ENCODE peak calls at places on chromosomes 3 and 15, in eight cellular contexts. D is HepG2, W is upper lobe of left lung, Q is HCT116, A is GM23338, X is Panc1, J is GM12878, M is K562. I is an unnamed sample.

GRCh38 chr3:7146529-7146928 is 285.6 kb downstream of the GRM7 start:
- ATAC-seq in D (no peak), W (peak), Q (no peak), A (no peak), X (no peak), J (no peak), M (no peak), I (no peak)

GRCh38 chr3:16067837-16068471 is 106.5 kb upstream of the GALNT15 start:
- ATAC-seq in D (no peak), W (no peak), Q (no peak), A (no peak), X (peak), J (no peak), M (no peak), I (no peak)

GRCh38 chr3:151183253-151183652 is 19.8 kb downstream of the GPR171 start:
- ATAC-seq in D (no peak), W (no peak), Q (no peak), A (no peak), X (no peak), J (peak), M (no peak), I (peak)

GRCh38 chr3:111782943-111783342 is 76.1 kb upstream of the PHLDB2 start:
- ATAC-seq in D (no peak), W (no peak), Q (no peak), A (no peak), X (no peak), J (no peak), M (no peak), I (peak)

GRCh38 chr3:14761121-14761672 is 57.6 kb upstream of the FGD5 start:
- ATAC-seq in D (peak), W (no peak), Q (peak), A (peak), X (peak), J (peak), M (peak), I (peak)

GRCh38 chr15:80020731-80021130 is 38.7 kb upstream of the ZFAND6 start:
- ATAC-seq in D (no peak), W (no peak), Q (no peak), A (no peak), X (no peak), J (peak), M (no peak), I (no peak)

GRCh38 chr3:150567328-150567727 is 20.7 kb downstream of the EIF2A start:
- ATAC-seq in D (peak), W (no peak), Q (no peak), A (no peak), X (peak), J (peak), M (peak), I (no peak)

GRCh38 chr3:120555661-120556509 is 40.3 kb upstream of the NDUFB4 start:
- ATAC-seq in D (peak), W (peak), Q (no peak), A (no peak), X (no peak), J (no peak), M (no peak), I (peak)

GRCh38 chr15:83115831-83116565 is 8.6 kb downstream of the TM6SF1 start:
- ATAC-seq in D (no peak), W (no peak), Q (no peak), A (no peak), X (no peak), J (peak), M (no peak), I (no peak)

GRCh38 chr3:126524429-126524988 is 554 bp downstream of the CHST13 start:
- ATAC-seq in D (peak), W (peak), Q (no peak), A (peak), X (peak), J (no peak), M (peak), I (no peak)

GRCh38 chr15:78060232-78060631 is 17.3 kb downstream of the TBC1D2B start:
- ATAC-seq in D (no peak), W (no peak), Q (no peak), A (no peak), X (no peak), J (no peak), M (no peak), I (no peak)

GRCh38 chr3:73029321-73029796 is 32.1 kb upstream of the EBLN2 start:
- ATAC-seq in D (peak), W (peak), Q (no peak), A (no peak), X (no peak), J (peak), M (peak), I (peak)

GRCh38 chr3:142987080-142987700 is 14.2 kb upstream of the U2SURP start:
- ATAC-seq in D (peak), W (peak), Q (peak), A (peak), X (peak), J (peak), M (peak), I (no peak)

GRCh38 chr3:60010778-60011177 is 961.0 kb upstream of the CFAP20DC start:
- ATAC-seq in D (no peak), W (peak), Q (no peak), A (peak), X (no peak), J (peak), M (no peak), I (no peak)

GRCh38 chr3:4251412-4251811 is 51.8 kb upstream of the SETMAR start:
- ATAC-seq in D (no peak), W (no peak), Q (no peak), A (no peak), X (no peak), J (peak), M (no peak), I (no peak)

GRCh38 chr3:190338717-190339116 is 16.5 kb upstream of the CLDN1 start:
- ATAC-seq in D (peak), W (peak), Q (peak), A (no peak), X (no peak), J (peak), M (no peak), I (no peak)

GRCh38 chr3:126321490-126321889 is 35.7 kb downstream of the KLF15 start:
- ATAC-seq in D (no peak), W (no peak), Q (no peak), A (no peak), X (no peak), J (no peak), M (no peak), I (no peak)

GRCh38 chr3:24018784-24019570 is 73.9 kb downstream of the NR1D2 start:
- ATAC-seq in D (peak), W (no peak), Q (no peak), A (peak), X (no peak), J (no peak), M (peak), I (no peak)

GRCh38 chr15:57356636-57357035 is 19.7 kb upstream of the CGNL1 start:
- ATAC-seq in D (no peak), W (no peak), Q (no peak), A (peak), X (no peak), J (no peak), M (no peak), I (no peak)

GRCh38 chr3:124700880-124701684 is 29.2 kb upstream of the UMPS start:
- ATAC-seq in D (peak), W (no peak), Q (peak), A (peak), X (peak), J (no peak), M (no peak), I (no peak)

GRCh38 chr3:10008588-10009344 is 17.5 kb upstream of the FANCD2 start:
- ATAC-seq in D (peak), W (peak), Q (peak), A (peak), X (peak), J (peak), M (peak), I (peak)

GRCh38 chr15:67824900-67825879 is at the start of gene SKOR1:
- ATAC-seq in D (no peak), W (peak), Q (no peak), A (peak), X (peak), J (no peak), M (no peak), I (no peak)

GRCh38 chr15:69119016-69119415 is 41.4 kb upstream of the GLCE start:
- ATAC-seq in D (no peak), W (no peak), Q (no peak), A (no peak), X (no peak), J (no peak), M (no peak), I (no peak)

GRCh38 chr3:13827699-13828098 is 52.2 kb downstream of the WNT7A start:
- ATAC-seq in D (no peak), W (no peak), Q (no peak), A (no peak), X (no peak), J (no peak), M (no peak), I (no peak)

GRCh38 chr3:77039606-77040553 is at the start of gene ROBO2:
- ATAC-seq in D (peak), W (peak), Q (no peak), A (peak), X (peak), J (peak), M (peak), I (peak)

GRCh38 chr15:74040115-74040850 is 42.1 kb downstream of the GOLGA6A start:
- ATAC-seq in D (no peak), W (peak), Q (no peak), A (no peak), X (no peak), J (no peak), M (no peak), I (peak)

GRCh38 chr15:101176625-101177024 is 75.2 kb downstream of the CHSY1 start:
- ATAC-seq in D (no peak), W (peak), Q (no peak), A (no peak), X (no peak), J (no peak), M (no peak), I (no peak)

GRCh38 chr15:43463998-43464397 is 29.0 kb downstream of the TP53BP1 start:
- ATAC-seq in D (no peak), W (no peak), Q (no peak), A (no peak), X (no peak), J (no peak), M (no peak), I (no peak)

GRCh38 chr15:100861511-100861991 is 18.1 kb upstream of the ALDH1A3 start:
- ATAC-seq in D (no peak), W (no peak), Q (no peak), A (no peak), X (no peak), J (no peak), M (no peak), I (no peak)

DNA sequence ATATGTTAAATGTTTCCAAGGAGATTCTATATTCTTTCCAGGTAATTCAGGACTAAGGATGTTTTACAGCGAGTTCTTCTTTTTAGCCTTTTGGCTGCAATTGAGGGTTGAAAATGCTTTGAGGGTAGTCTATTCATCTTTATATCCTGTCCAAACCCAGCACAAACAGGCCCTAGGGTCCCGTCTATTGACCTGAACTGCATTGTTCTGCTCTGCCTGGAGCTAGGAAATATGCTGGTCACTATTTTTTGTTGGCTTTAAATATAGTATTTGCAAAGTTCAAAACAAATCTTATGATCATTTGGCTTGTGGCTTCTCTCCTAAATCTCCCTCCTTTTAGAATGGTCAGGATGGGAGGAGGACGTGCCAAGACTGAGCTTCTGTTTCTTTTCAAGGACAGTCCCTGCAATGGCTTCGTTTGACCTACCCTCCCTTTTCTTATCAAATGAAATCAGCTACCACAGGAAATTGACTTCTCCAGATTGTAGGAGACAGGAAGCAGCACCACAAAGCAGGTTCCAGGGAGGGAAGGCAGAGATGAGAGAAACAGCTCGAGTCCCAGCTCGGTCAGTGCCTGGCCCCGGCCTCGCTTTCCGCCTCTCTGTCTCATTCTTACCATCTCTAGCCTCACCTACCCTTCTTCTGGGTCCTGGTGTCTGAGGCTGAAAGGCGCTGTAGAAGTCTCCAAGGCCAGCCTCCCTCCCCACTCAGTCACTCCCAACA is 27.6 kb upstream of the NRROS start:
- ATAC-seq in D (no peak), W (no peak), Q (no peak), A (no peak), X (no peak), J (no peak), M (peak), I (no peak)
- TF ChIP-seq POLR2AphosphoS5 in D (no peak), W (no peak), Q (no peak), A (no peak), X (no peak), J (no peak), M (no peak), I (peak)

DNA sequence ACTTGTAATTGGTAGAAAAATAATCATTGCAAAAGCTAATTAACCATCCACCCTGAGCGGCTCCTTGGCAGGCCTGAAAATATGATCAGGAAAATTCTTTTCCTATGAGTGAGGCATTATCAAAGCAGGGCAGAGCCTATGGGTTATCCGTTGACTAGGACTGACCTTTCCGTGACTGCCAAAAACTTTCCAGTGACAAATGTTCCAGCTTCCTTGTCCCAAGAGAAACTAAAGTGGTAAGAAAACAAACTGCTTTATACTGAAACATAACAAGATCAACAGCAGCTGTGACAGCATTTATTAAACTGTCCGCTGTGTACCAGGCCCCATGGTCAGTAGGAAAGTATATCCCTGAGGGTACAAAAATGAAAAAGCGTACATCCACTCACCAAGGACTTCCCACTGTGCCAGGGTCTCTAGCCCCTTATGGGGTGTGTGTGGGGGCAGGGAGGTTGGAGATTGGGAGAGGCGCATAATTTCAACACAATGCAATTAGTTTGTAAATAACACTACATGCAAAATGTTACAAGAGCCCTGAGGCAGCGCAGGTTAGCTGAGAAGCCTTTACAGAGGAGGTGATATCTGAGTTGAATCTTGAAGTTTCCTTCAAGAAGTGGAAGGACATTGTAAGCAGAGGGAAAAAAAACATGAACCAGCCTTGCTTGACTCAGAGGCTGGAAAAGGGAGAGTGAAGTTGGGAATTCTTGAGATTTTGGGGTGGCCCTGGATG is 8.6 kb downstream of the LIPC start:
- ATAC-seq in D (peak), W (peak), Q (peak), A (no peak), X (peak), J (no peak), M (peak), I (peak)
- TF ChIP-seq POLR2AphosphoS5 in D (no peak), W (peak), Q (no peak), A (no peak), X (no peak), J (no peak), M (no peak), I (peak)

GRCh38 chr3:51751287-51751686 is 27.8 kb downstream of the IQCF6 start:
- ATAC-seq in D (no peak), W (no peak), Q (no peak), A (no peak), X (no peak), J (peak), M (no peak), I (no peak)

GRCh38 chr3:51750878-51751277 is 28.2 kb downstream of the IQCF6 start:
- ATAC-seq in D (no peak), W (no peak), Q (no peak), A (no peak), X (no peak), J (no peak), M (no peak), I (no peak)

GRCh38 chr3:51747840-51748239 is 31.2 kb downstream of the IQCF6 start:
- ATAC-seq in D (no peak), W (no peak), Q (no peak), A (no peak), X (no peak), J (no peak), M (no peak), I (no peak)

GRCh38 chr3:51748327-51748726 is 30.7 kb downstream of the IQCF6 start:
- ATAC-seq in D (no peak), W (no peak), Q (no peak), A (no peak), X (no peak), J (no peak), M (no peak), I (no peak)
- TF ChIP-seq POLR2AphosphoS5 in D (no peak), W (no peak), Q (no peak), A (no peak), X (no peak), J (no peak), M (no peak), I (no peak)

GRCh38 chr3:17740703-17741102 is 1.7 kb downstream of the TBC1D5 start:
- ATAC-seq in D (peak), W (no peak), Q (no peak), A (no peak), X (peak), J (peak), M (peak), I (no peak)

GRCh38 chr3:17742837-17743659 is 617 bp upstream of the TBC1D5 start:
- ATAC-seq in D (peak), W (no peak), Q (peak), A (peak), X (peak), J (no peak), M (peak), I (no peak)

GRCh38 chr3:17741621-17742091 is 775 bp downstream of the TBC1D5 start:
- ATAC-seq in D (no peak), W (no peak), Q (no peak), A (no peak), X (no peak), J (no peak), M (no peak), I (no peak)

GRCh38 chr3:17743660-17743995 is 1.2 kb upstream of the TBC1D5 start:
- ATAC-seq in D (no peak), W (no peak), Q (no peak), A (no peak), X (no peak), J (no peak), M (no peak), I (no peak)

DNA sequence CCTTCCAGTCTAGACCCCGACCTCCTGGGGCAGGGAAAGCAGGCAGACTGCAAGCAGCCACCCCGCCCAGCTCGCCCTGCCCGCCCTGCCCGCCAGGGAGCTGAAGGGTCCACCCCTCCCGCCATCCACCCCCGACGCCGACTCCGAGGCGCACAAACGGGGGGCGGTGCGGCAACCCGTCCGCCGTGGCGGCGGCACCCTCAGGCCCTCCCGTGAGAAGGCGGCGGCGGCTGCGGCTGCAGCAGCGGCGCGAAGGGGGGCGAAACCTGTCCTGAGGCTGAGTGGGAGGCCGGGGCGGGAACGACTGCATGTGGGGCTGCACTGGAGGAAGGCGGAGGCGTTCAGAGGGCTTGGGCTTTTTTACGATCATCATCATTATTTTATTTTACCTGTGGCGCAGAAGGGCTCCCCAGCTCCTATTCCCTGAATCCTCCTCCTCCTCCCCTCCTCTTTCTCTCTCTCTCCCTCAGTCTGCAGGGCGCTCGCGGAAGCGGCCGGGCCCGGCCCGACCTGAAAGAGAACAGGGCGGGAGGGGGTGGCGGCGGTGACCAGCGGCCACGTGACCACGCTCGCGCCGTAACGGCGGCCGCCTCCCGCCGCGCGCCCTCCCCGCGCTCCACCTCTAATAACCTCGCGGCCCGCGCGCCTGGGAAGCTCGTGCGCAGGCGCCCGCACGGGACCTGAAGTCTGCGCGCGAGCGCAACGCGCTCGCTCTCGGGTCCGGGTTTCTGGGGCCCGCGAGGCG is at the start of gene TBC1D5:
- ATAC-seq in D (peak), W (peak), Q (peak), A (peak), X (peak), J (peak), M (peak), I (peak)
- TF ChIP-seq POLR2AphosphoS5 in D (no peak), W (peak), Q (no peak), A (peak), X (peak), J (peak), M (peak), I (peak)

GRCh38 chr15:60591491-60592385 is 112.8 kb upstream of the ICE2 start:
- ATAC-seq in D (peak), W (peak), Q (no peak), A (peak), X (peak), J (peak), M (no peak), I (peak)

GRCh38 chr15:60589728-60590127 is 110.8 kb upstream of the ICE2 start:
- ATAC-seq in D (no peak), W (no peak), Q (no peak), A (no peak), X (no peak), J (no peak), M (no peak), I (no peak)

GRCh38 chr15:60589253-60589652 is 110.3 kb upstream of the ICE2 start:
- ATAC-seq in D (no peak), W (no peak), Q (no peak), A (no peak), X (no peak), J (peak), M (no peak), I (no peak)

GRCh38 chr15:60592386-60593339 is 113.7 kb upstream of the ICE2 start:
- ATAC-seq in D (peak), W (peak), Q (no peak), A (peak), X (peak), J (peak), M (peak), I (peak)

GRCh38 chr15:60590935-60591490 is 112.1 kb upstream of the ICE2 start:
- ATAC-seq in D (peak), W (peak), Q (no peak), A (peak), X (peak), J (peak), M (no peak), I (peak)
- TF ChIP-seq POLR2AphosphoS5 in D (peak), W (no peak), Q (no peak), A (peak), X (no peak), J (peak), M (no peak), I (no peak)

I was measured in gastroesophageal sphincter.